ENCODE peak calls at places on chromosomes 11 and 22, in seven cellular contexts. L is AG10803; A is HS-5; E is hypothalamus; D is kidney glomerular epithelial cell; R is DMS153; G is activated naive CD4-positive, alpha-beta T cell. N is an unnamed sample.

GRCh38 chr11:122751298-122752070 is 86.8 kb upstream of the CRTAM start:
- DNase-seq in L (peak; percentile 62), A (no peak), E (no peak), D (peak; percentile 28), R (no peak), G (no peak), N (no peak)

GRCh38 chr22:30393885-30394284 is 2.9 kb upstream of the SEC14L2 start:
- DNase-seq in L (no peak), A (no peak), E (no peak), D (no peak), R (no peak), G (no peak), N (no peak)

GRCh38 chr22:50676661-50677492 is 4.3 kb downstream of the SHANK3 start:
- DNase-seq in L (no peak), A (no peak), E (no peak), D (no peak), R (no peak), G (no peak), N (no peak)

GRCh38 chr22:37198290-37199102 is 10.4 kb upstream of the C1QTNF6 start:
- DNase-seq in L (peak; percentile 68), A (no peak), E (peak; percentile 74), D (peak; percentile 53), R (peak; percentile 51), G (peak; percentile 91), N (peak; percentile 77)

GRCh38 chr22:48503876-48504275 is 1323.8 kb downstream of the BRD1 start:
- DNase-seq in L (no peak), A (no peak), E (no peak), D (no peak), R (no peak), G (no peak), N (no peak)

GRCh38 chr22:36991220-36991619 is 28.0 kb downstream of the TST start:
- DNase-seq in L (no peak), A (no peak), E (no peak), D (no peak), R (no peak), G (no peak), N (no peak)

GRCh38 chr11:103850419-103851165 is 185.8 kb upstream of the DDI1 start:
- DNase-seq in L (no peak), A (no peak), E (no peak), D (peak; percentile 48), R (no peak), G (no peak), N (no peak)

GRCh38 chr22:47629791-47630655 is 867.6 kb downstream of the TBC1D22A start:
- DNase-seq in L (no peak), A (no peak), E (no peak), D (no peak), R (no peak), G (no peak), N (no peak)

GRCh38 chr22:41731609-41732008 is 32.3 kb downstream of the MEI1 start:
- DNase-seq in L (no peak), A (no peak), E (no peak), D (no peak), R (no peak), G (no peak), N (no peak)

GRCh38 chr22:45112136-45112879 is 51.4 kb upstream of the NUP50 start:
- DNase-seq in L (peak; percentile 92), A (peak; percentile 78), E (no peak), D (no peak), R (no peak), G (no peak), N (no peak)

GRCh38 chr22:45006101-45006872 is 3.5 kb downstream of the PHF21B start:
- DNase-seq in L (no peak), A (no peak), E (peak; percentile 44), D (no peak), R (no peak), G (no peak), N (no peak)

GRCh38 chr22:25536578-25536977 is 27.9 kb upstream of the GRK3 start:
- DNase-seq in L (no peak), A (no peak), E (no peak), D (no peak), R (no peak), G (no peak), N (no peak)

GRCh38 chr11:129743029-129743846 is 72.4 kb upstream of the TMEM45B start:
- DNase-seq in L (no peak), A (no peak), E (no peak), D (no peak), R (no peak), G (no peak), N (no peak)

GRCh38 chr22:27612075-27612474 is 189.5 kb downstream of the MN1 start:
- DNase-seq in L (no peak), A (no peak), E (no peak), D (no peak), R (no peak), G (no peak), N (no peak)

GRCh38 chr11:2477936-2478335 is 33.1 kb downstream of the KCNQ1 start:
- DNase-seq in L (no peak), A (no peak), E (no peak), D (no peak), R (no peak), G (no peak), N (no peak)

GRCh38 chr11:115623021-115623451 is 118.8 kb upstream of the CADM1 start:
- DNase-seq in L (peak; percentile 96), A (peak; percentile 69), E (no peak), D (peak; percentile 79), R (no peak), G (no peak), N (no peak)

GRCh38 chr11:31641477-31642062 is 132.0 kb downstream of the ELP4 start:
- DNase-seq in L (peak; percentile 33), A (no peak), E (no peak), D (peak; percentile 12), R (no peak), G (no peak), N (no peak)

GRCh38 chr11:21771097-21771496 is 421.8 kb upstream of the ANO5 start:
- DNase-seq in L (no peak), A (no peak), E (peak; percentile 27), D (no peak), R (no peak), G (no peak), N (no peak)